ENCODE peak calls at places on chromosome 5, in seven cellular contexts. R, P, D, W, Y, H and C are unnamed samples.

GRCh38 chr5:9622891-9623547 is 7.1 kb downstream of the TAS2R1 start:
- DNase-seq in R (no peak), P (no peak), D (no peak), W (no peak), Y (no peak), H (peak; percentile 36), C (no peak)

GRCh38 chr5:35851282-35851681 is 5.4 kb upstream of the IL7R start:
- DNase-seq in R (no peak), P (no peak), D (no peak), W (no peak), Y (no peak), H (no peak), C (no peak)

GRCh38 chr5:96509721-96510383 is 76.8 kb upstream of the PCSK1 start:
- DNase-seq in R (no peak), P (no peak), D (no peak), W (no peak), Y (no peak), H (peak; percentile 89), C (no peak)

GRCh38 chr5:53302524-53302923 is 177.9 kb upstream of the FST start:
- DNase-seq in R (no peak), P (no peak), D (no peak), W (no peak), Y (no peak), H (peak; percentile 55), C (no peak)

GRCh38 chr5:4896328-4896727 is 243.8 kb upstream of the ADAMTS16 start:
- DNase-seq in R (no peak), P (no peak), D (no peak), W (no peak), Y (no peak), H (no peak), C (no peak)

GRCh38 chr5:133662578-133662977 is 50.2 kb upstream of the FSTL4 start:
- DNase-seq in R (no peak), P (no peak), D (no peak), W (no peak), Y (no peak), H (no peak), C (no peak)

GRCh38 chr5:34529581-34530331 is 126.4 kb upstream of the RAI14 start:
- DNase-seq in R (no peak), P (no peak), D (no peak), W (no peak), Y (no peak), H (no peak), C (no peak)

GRCh38 chr5:157387164-157387563 is 72.8 kb upstream of the NIPAL4 start:
- DNase-seq in R (no peak), P (no peak), D (no peak), W (no peak), Y (no peak), H (no peak), C (no peak)

GRCh38 chr5:141476132-141476909 is 555 bp downstream of the PCDHGC3 start:
- DNase-seq in R (no peak), P (no peak), D (no peak), W (no peak), Y (peak; percentile 59), H (peak; percentile 24), C (peak; percentile 34)

GRCh38 chr5:132406144-132406783 is 36.8 kb downstream of the SLC22A5 start:
- DNase-seq in R (no peak), P (no peak), D (no peak), W (no peak), Y (peak; percentile 32), H (no peak), C (no peak)

GRCh38 chr5:54249210-54250028 is 61.0 kb downstream of the ARL15 start:
- DNase-seq in R (no peak), P (no peak), D (peak; percentile 7), W (no peak), Y (no peak), H (no peak), C (no peak)

GRCh38 chr5:172870807-172871431 is 36.9 kb downstream of the ERGIC1 start:
- DNase-seq in R (no peak), P (peak; percentile 16), D (no peak), W (no peak), Y (no peak), H (no peak), C (no peak)

GRCh38 chr5:9104576-9105339 is 441.1 kb downstream of the SEMA5A start:
- DNase-seq in R (no peak), P (no peak), D (no peak), W (no peak), Y (no peak), H (no peak), C (no peak)

GRCh38 chr5:7976411-7977190 is 107.7 kb downstream of the MTRR start:
- DNase-seq in R (no peak), P (no peak), D (no peak), W (no peak), Y (no peak), H (no peak), C (no peak)

GRCh38 chr5:76535577-76535976 is 87.6 kb downstream of the F2RL2 start:
- DNase-seq in R (no peak), P (no peak), D (no peak), W (no peak), Y (no peak), H (no peak), C (no peak)

GRCh38 chr5:61567337-61567736 is 235.3 kb downstream of the ZSWIM6 start:
- DNase-seq in R (no peak), P (no peak), D (no peak), W (no peak), Y (no peak), H (no peak), C (no peak)

GRCh38 chr5:80160242-80160641 is 95.6 kb downstream of the SERINC5 start:
- DNase-seq in R (no peak), P (no peak), D (no peak), W (no peak), Y (no peak), H (no peak), C (no peak)

GRCh38 chr5:97629281-97629680 is 446.2 kb upstream of the RIOK2 start:
- DNase-seq in R (no peak), P (no peak), D (no peak), W (no peak), Y (peak; percentile 13), H (peak; percentile 39), C (no peak)